ENCODE peak calls at places on chromosomes 16 and 17, in five cellular contexts. One of them, this sample, is unnamed.

GRCh38 chr16:73279451-73279850 is 231.5 kb upstream of the ZFHX3 start:
- DNase-seq in HCT116: no peak
- DNase-seq in GM12878: no peak
- DNase-seq in HepG2: no peak
- DNase-seq in K562: no peak
- DNase-seq in this sample: no peak

GRCh38 chr17:74840500-74840899 is 19.2 kb downstream of the GRIN2C start:
- DNase-seq in HCT116: no peak
- DNase-seq in GM12878: no peak
- DNase-seq in K562: no peak
- DNase-seq in HepG2: no peak
- DNase-seq in this sample: no peak

GRCh38 chr16:59886021-59886420 is 1151.9 kb upstream of the GOT2 start:
- DNase-seq in HCT116: no peak
- DNase-seq in HepG2: no peak
- DNase-seq in K562: no peak
- DNase-seq in GM12878: no peak
- DNase-seq in this sample: no peak

GRCh38 chr16:79954920-79955705 is 354.6 kb upstream of the MAF start:
- DNase-seq in HCT116: no peak
- DNase-seq in HepG2: no peak
- DNase-seq in K562: no peak
- DNase-seq in GM12878: no peak
- DNase-seq in this sample: no peak

GRCh38 chr16:66387817-66388332 is 21.4 kb downstream of the CDH5 start:
- DNase-seq in K562: no peak
- DNase-seq in GM12878: no peak
- DNase-seq in HepG2: peak; percentile 41
- DNase-seq in HCT116: no peak
- DNase-seq in this sample: no peak

GRCh38 chr16:700684-701584 is 4.7 kb downstream of the FBXL16 start:
- DNase-seq in HepG2: no peak
- DNase-seq in GM12878: no peak
- DNase-seq in HCT116: no peak
- DNase-seq in K562: peak; percentile 62
- DNase-seq in this sample: peak; percentile 92

GRCh38 chr17:50056217-50056960 is 479 bp downstream of the ITGA3 start:
- DNase-seq in HepG2: peak; percentile 45
- DNase-seq in HCT116: no peak
- DNase-seq in K562: peak; percentile 54
- DNase-seq in GM12878: no peak
- DNase-seq in this sample: no peak

GRCh38 chr17:47620503-47621245 is 29.0 kb upstream of the KPNB1 start:
- DNase-seq in HepG2: peak; percentile 52
- DNase-seq in GM12878: no peak
- DNase-seq in HCT116: peak; percentile 68
- DNase-seq in K562: no peak
- DNase-seq in this sample: no peak

GRCh38 chr17:14196337-14196997 is 40.2 kb downstream of the CDRT15 start:
- DNase-seq in HCT116: no peak
- DNase-seq in GM12878: no peak
- DNase-seq in K562: no peak
- DNase-seq in HepG2: no peak
- DNase-seq in this sample: no peak

GRCh38 chr17:55402374-55402773 is 19.3 kb downstream of the MMD start:
- DNase-seq in K562: no peak
- DNase-seq in HCT116: peak; percentile 6
- DNase-seq in GM12878: no peak
- DNase-seq in HepG2: no peak
- DNase-seq in this sample: no peak

GRCh38 chr17:66885417-66885816 is 50.5 kb downstream of the CACNG5 start:
- DNase-seq in GM12878: no peak
- DNase-seq in K562: no peak
- DNase-seq in HCT116: no peak
- DNase-seq in HepG2: no peak
- DNase-seq in this sample: no peak

GRCh38 chr17:74798239-74798707 is 22.1 kb upstream of the NAT9 start:
- DNase-seq in HepG2: no peak
- DNase-seq in HCT116: no peak
- DNase-seq in K562: no peak
- DNase-seq in GM12878: no peak
- DNase-seq in this sample: no peak

GRCh38 chr16:81650982-81651562 is 128.0 kb upstream of the PLCG2 start:
- DNase-seq in HepG2: no peak
- DNase-seq in K562: peak; percentile 71
- DNase-seq in GM12878: no peak
- DNase-seq in HCT116: no peak
- DNase-seq in this sample: peak; percentile 71

GRCh38 chr16:20937736-20938135 is 37.2 kb downstream of the LYRM1 start:
- DNase-seq in K562: no peak
- DNase-seq in HCT116: no peak
- DNase-seq in HepG2: peak; percentile 35
- DNase-seq in GM12878: no peak
- DNase-seq in this sample: no peak

GRCh38 chr17:40854175-40854814 is 12.7 kb downstream of the KRT12 start:
- DNase-seq in HCT116: peak; percentile 71
- DNase-seq in GM12878: no peak
- DNase-seq in K562: peak; percentile 66
- DNase-seq in HepG2: peak; percentile 55
- DNase-seq in this sample: no peak

GRCh38 chr17:21113706-21114105 is 13.1 kb upstream of the DHRS7B start:
- DNase-seq in HepG2: no peak
- DNase-seq in GM12878: no peak
- DNase-seq in K562: no peak
- DNase-seq in HCT116: no peak
- DNase-seq in this sample: no peak

GRCh38 chr17:3865166-3865565 is 19.1 kb upstream of the NCBP3 start:
- DNase-seq in HCT116: no peak
- DNase-seq in K562: no peak
- DNase-seq in GM12878: no peak
- DNase-seq in HepG2: no peak
- DNase-seq in this sample: no peak

GRCh38 chr16:30397776-30398659 is 2.8 kb downstream of the ZNF48 start:
- DNase-seq in GM12878: no peak
- DNase-seq in HepG2: no peak
- DNase-seq in HCT116: no peak
- DNase-seq in K562: no peak
- DNase-seq in this sample: no peak

GRCh38 chr16:14401839-14402115 is 228.3 kb downstream of the PARN start:
- DNase-seq in K562: no peak
- DNase-seq in HepG2: no peak
- DNase-seq in GM12878: no peak
- DNase-seq in HCT116: no peak
- DNase-seq in this sample: no peak

GRCh38 chr16:71347146-71347545 is 11.4 kb upstream of the CALB2 start:
- DNase-seq in K562: no peak
- DNase-seq in HepG2: no peak
- DNase-seq in HCT116: no peak
- DNase-seq in GM12878: no peak
- DNase-seq in this sample: no peak

GRCh38 chr16:75109732-75110243 is 6.8 kb downstream of the LDHD start:
- DNase-seq in HepG2: no peak
- DNase-seq in GM12878: no peak
- DNase-seq in K562: no peak
- DNase-seq in HCT116: no peak
- DNase-seq in this sample: no peak

GRCh38 chr17:43576563-43577229 is 30.6 kb upstream of the ETV4 start:
- DNase-seq in GM12878: peak; percentile 49
- DNase-seq in HCT116: peak; percentile 69
- DNase-seq in K562: peak; percentile 86
- DNase-seq in HepG2: peak; percentile 88
- DNase-seq in this sample: peak; percentile 73

GRCh38 chr16:12225816-12226480 is 249.4 kb downstream of the SNX29 start:
- DNase-seq in K562: no peak
- DNase-seq in HCT116: no peak
- DNase-seq in GM12878: no peak
- DNase-seq in HepG2: no peak
- DNase-seq in this sample: no peak

GRCh38 chr16:89337965-89338364 is 120.5 kb downstream of the ZNF778 start:
- DNase-seq in HCT116: no peak
- DNase-seq in K562: no peak
- DNase-seq in HepG2: no peak
- DNase-seq in GM12878: no peak
- DNase-seq in this sample: no peak

DNA sequence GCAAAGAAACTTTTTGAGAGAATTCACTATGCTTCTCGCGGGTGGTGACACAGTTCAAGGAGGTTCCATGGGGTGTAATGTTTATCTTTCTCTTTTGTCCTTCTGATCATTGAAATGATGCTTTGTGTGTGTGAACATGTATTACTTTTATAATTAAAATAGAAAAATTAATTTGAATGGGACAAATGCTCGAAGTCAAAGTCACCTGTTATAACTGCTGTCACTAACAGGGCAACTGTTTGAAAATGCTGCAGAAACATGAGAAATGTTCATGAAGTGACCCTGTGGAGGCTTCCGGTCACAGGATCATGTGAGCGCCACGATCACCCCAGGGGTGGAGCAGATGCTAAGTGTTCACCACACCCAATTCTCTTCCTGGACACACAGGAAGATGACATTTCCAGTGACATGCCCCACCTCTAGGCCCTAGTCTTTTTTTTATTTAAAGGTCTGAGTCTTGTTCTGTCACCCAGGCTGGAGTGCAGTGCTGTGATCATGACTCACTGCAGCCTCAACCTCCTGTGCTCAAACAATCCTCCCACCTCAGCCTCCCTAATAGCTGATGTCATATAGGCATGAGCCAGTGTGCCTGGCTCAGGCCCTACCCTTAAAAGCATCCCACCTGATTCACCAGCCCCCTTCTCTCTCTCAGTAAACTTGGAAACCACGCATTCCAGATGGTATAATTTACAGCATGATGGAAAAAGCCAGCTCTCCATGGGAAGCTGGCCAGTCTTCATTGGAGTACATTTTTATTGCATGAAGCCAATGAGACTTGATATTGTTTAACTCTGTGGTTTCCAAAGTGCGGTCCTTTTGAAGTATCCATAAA is 21.1 kb upstream of the AGRP start:
- DNase-seq in HCT116: no peak
- DNase-seq in GM12878: no peak
- DNase-seq in K562: peak; percentile 95
- DNase-seq in HepG2: peak; percentile 56
- DNase-seq in this sample: no peak
- TF ChIP-seq SRF in HCT116: no peak
- TF ChIP-seq SRF in GM12878: no peak
- TF ChIP-seq SRF in K562: peak; percentile 29
- TF ChIP-seq SRF in HepG2: no peak
- TF ChIP-seq SRF in this sample: no peak

GRCh38 chr16:51149251-51149661 is 1.8 kb downstream of the SALL1 start:
- DNase-seq in GM12878: no peak
- DNase-seq in HCT116: no peak
- DNase-seq in K562: no peak
- DNase-seq in HepG2: no peak
- DNase-seq in this sample: no peak
- TF ChIP-seq SRF in GM12878: no peak
- TF ChIP-seq SRF in HCT116: no peak
- TF ChIP-seq SRF in K562: no peak
- TF ChIP-seq SRF in HepG2: no peak
- TF ChIP-seq SRF in this sample: no peak

GRCh38 chr16:26606381-26607150 is 460.2 kb upstream of the C16orf82 start:
- DNase-seq in K562: no peak
- DNase-seq in GM12878: no peak
- DNase-seq in HepG2: no peak
- DNase-seq in HCT116: no peak
- DNase-seq in this sample: no peak
- TF ChIP-seq SRF in K562: no peak
- TF ChIP-seq SRF in GM12878: no peak
- TF ChIP-seq SRF in HepG2: no peak
- TF ChIP-seq SRF in HCT116: no peak
- TF ChIP-seq SRF in this sample: no peak

GRCh38 chr16:87310610-87311009 is 6.6 kb downstream of the C16orf95 start:
- DNase-seq in HepG2: no peak
- DNase-seq in K562: peak; percentile 39
- DNase-seq in GM12878: no peak
- DNase-seq in HCT116: no peak
- DNase-seq in this sample: no peak
- TF ChIP-seq SRF in HepG2: no peak
- TF ChIP-seq SRF in K562: no peak
- TF ChIP-seq SRF in GM12878: no peak
- TF ChIP-seq SRF in HCT116: no peak
- TF ChIP-seq SRF in this sample: no peak

GRCh38 chr16:58654456-58655214 is 25.0 kb upstream of the CNOT1 start:
- DNase-seq in HCT116: no peak
- DNase-seq in GM12878: no peak
- DNase-seq in HepG2: peak; percentile 23
- DNase-seq in K562: no peak
- DNase-seq in this sample: no peak

GRCh38 chr16:58649707-58650106 is 20.1 kb upstream of the CNOT1 start:
- DNase-seq in HepG2: no peak
- DNase-seq in GM12878: no peak
- DNase-seq in HCT116: no peak
- DNase-seq in K562: no peak
- DNase-seq in this sample: no peak

GRCh38 chr16:58655215-58655596 is 25.6 kb upstream of the CNOT1 start:
- DNase-seq in GM12878: no peak
- DNase-seq in HepG2: peak; percentile 43
- DNase-seq in HCT116: no peak
- DNase-seq in K562: no peak
- DNase-seq in this sample: no peak

GRCh38 chr16:58651965-58652348 is 22.3 kb upstream of the CNOT1 start:
- DNase-seq in K562: no peak
- DNase-seq in GM12878: no peak
- DNase-seq in HCT116: no peak
- DNase-seq in HepG2: no peak
- DNase-seq in this sample: no peak

GRCh38 chr16:58652741-58653140 is 23.1 kb upstream of the CNOT1 start:
- DNase-seq in K562: no peak
- DNase-seq in HepG2: peak; percentile 57
- DNase-seq in GM12878: no peak
- DNase-seq in HCT116: no peak
- DNase-seq in this sample: peak; percentile 90
- TF ChIP-seq SRF in K562: no peak
- TF ChIP-seq SRF in HepG2: no peak
- TF ChIP-seq SRF in GM12878: no peak
- TF ChIP-seq SRF in HCT116: no peak
- TF ChIP-seq SRF in this sample: no peak

GRCh38 chr16:1792836-1793577 is 498 bp downstream of the IGFALS start:
- DNase-seq in HCT116: no peak
- DNase-seq in GM12878: no peak
- DNase-seq in HepG2: no peak
- DNase-seq in K562: no peak
- DNase-seq in this sample: no peak

GRCh38 chr16:1791256-1791942 is 2.1 kb downstream of the IGFALS start:
- DNase-seq in GM12878: no peak
- DNase-seq in HCT116: no peak
- DNase-seq in K562: no peak
- DNase-seq in HepG2: no peak
- DNase-seq in this sample: no peak

GRCh38 chr16:1790611-1791255 is 2.8 kb downstream of the IGFALS start:
- DNase-seq in HCT116: no peak
- DNase-seq in K562: no peak
- DNase-seq in GM12878: no peak
- DNase-seq in HepG2: no peak
- DNase-seq in this sample: no peak

GRCh38 chr16:1793578-1794220 is at the start of gene IGFALS:
- DNase-seq in HCT116: no peak
- DNase-seq in GM12878: no peak
- DNase-seq in K562: no peak
- DNase-seq in HepG2: no peak
- DNase-seq in this sample: no peak

GRCh38 chr16:1791943-1792812 is 1.3 kb downstream of the IGFALS start:
- DNase-seq in HCT116: no peak
- DNase-seq in K562: no peak
- DNase-seq in HepG2: no peak
- DNase-seq in GM12878: no peak
- DNase-seq in this sample: no peak
- TF ChIP-seq SRF in HCT116: no peak
- TF ChIP-seq SRF in K562: no peak
- TF ChIP-seq SRF in HepG2: no peak
- TF ChIP-seq SRF in GM12878: no peak
- TF ChIP-seq SRF in this sample: no peak

This sample was measured in H1.